ENCODE peak calls at places on chromosomes 12 and 14, in six cellular contexts. D is esophagus muscularis mucosa, U is endothelial cell, M is endodermal cell, H is RWPE1, L is neural crest cell. W is an unnamed sample.

GRCh38 chr14:90820958-90821357 is 4.7 kb upstream of the TTC7B start:
- DNase-seq in D (no peak), M (no peak), U (no peak), H (peak), L (no peak), W (no peak)

GRCh38 chr12:66288121-66288520 is 14.2 kb upstream of the HELB start:
- DNase-seq in H (no peak), M (no peak), D (no peak), L (no peak), U (no peak), W (no peak)

GRCh38 chr12:6230321-6231110 is 30.3 kb downstream of the CD9 start:
- DNase-seq in H (no peak), U (no peak), L (peak), D (no peak), M (no peak), W (peak)

GRCh38 chr12:12405882-12406281 is 49.0 kb downstream of the BORCS5 start:
- DNase-seq in U (no peak), D (no peak), M (no peak), L (no peak), H (no peak), W (no peak)

GRCh38 chr12:93894391-93895095 is 217.4 kb downstream of the CRADD start:
- DNase-seq in U (no peak), L (no peak), M (no peak), H (no peak), D (peak), W (peak)

GRCh38 chr12:16384732-16385131 is 37.3 kb downstream of the MGST1 start:
- DNase-seq in L (no peak), D (no peak), M (peak), U (no peak), H (no peak), W (no peak)

GRCh38 chr14:102923201-102923919 is 897 bp downstream of the AMN start:
- DNase-seq in D (no peak), H (no peak), L (no peak), M (no peak), U (no peak), W (no peak)

GRCh38 chr12:27575099-27575779 is 51.2 kb downstream of the PPFIBP1 start:
- DNase-seq in L (no peak), H (no peak), U (no peak), M (no peak), D (no peak), W (no peak)

GRCh38 chr14:94016446-94016976 is 9.6 kb upstream of the OTUB2 start:
- DNase-seq in H (no peak), U (no peak), D (no peak), M (no peak), L (no peak), W (no peak)

GRCh38 chr14:93742761-93743160 is 45.5 kb downstream of the PRIMA1 start:
- DNase-seq in U (no peak), H (no peak), D (no peak), L (no peak), M (no peak), W (no peak)

GRCh38 chr12:99257672-99258071 is 389.9 kb upstream of the GARIN6 start:
- DNase-seq in D (no peak), L (no peak), U (no peak), H (no peak), M (no peak), W (no peak)

GRCh38 chr12:124327362-124328043 is 32.6 kb downstream of the RFLNA start:
- DNase-seq in M (no peak), L (no peak), H (no peak), U (no peak), D (no peak), W (no peak)

GRCh38 chr14:90107789-90108188 is 46.0 kb downstream of the KCNK13 start:
- DNase-seq in H (no peak), U (no peak), D (no peak), L (no peak), M (no peak), W (no peak)

GRCh38 chr12:120356567-120357030 is 12.4 kb downstream of the MSI1 start:
- DNase-seq in L (peak), M (peak), D (no peak), U (peak), H (peak), W (peak)

GRCh38 chr14:46048127-46048526 is 603.5 kb downstream of the RPL10L start:
- DNase-seq in H (peak), D (no peak), U (peak), L (peak), M (peak), W (no peak)

GRCh38 chr12:71129364-71129763 is 28.4 kb downstream of the TSPAN8 start:
- DNase-seq in M (no peak), L (no peak), D (no peak), H (no peak), U (no peak), W (no peak)

GRCh38 chr12:71125949-71126348 is 31.9 kb downstream of the TSPAN8 start:
- DNase-seq in D (no peak), U (no peak), M (no peak), L (no peak), H (no peak), W (no peak)

GRCh38 chr12:71125515-71125914 is 32.3 kb downstream of the TSPAN8 start:
- DNase-seq in M (no peak), H (no peak), U (no peak), D (no peak), L (no peak), W (no peak)

GRCh38 chr12:71128191-71128590 is 29.6 kb downstream of the TSPAN8 start:
- DNase-seq in M (no peak), D (no peak), U (no peak), H (no peak), L (no peak), W (no peak)

GRCh38 chr12:71124833-71125460 is 32.9 kb downstream of the TSPAN8 start:
- DNase-seq in H (no peak), M (no peak), U (no peak), D (no peak), L (no peak), W (no peak)
- TF ChIP-seq CTCF in H (no peak), M (no peak), U (no peak), D (no peak), L (no peak), W (peak)

GRCh38 chr12:49972641-49973360 is at the start of gene AQP6:
- DNase-seq in H (no peak), L (no peak), U (no peak), M (peak), D (no peak), W (no peak)

GRCh38 chr12:49974677-49975369 is 2.1 kb downstream of the AQP6 start:
- DNase-seq in H (no peak), D (no peak), L (no peak), M (peak), U (no peak), W (no peak)

GRCh38 chr12:49973361-49973830 is 649 bp downstream of the AQP6 start:
- DNase-seq in U (no peak), M (no peak), D (no peak), H (no peak), L (no peak), W (no peak)

GRCh38 chr12:49975370-49975761 is 2.6 kb downstream of the AQP6 start:
- DNase-seq in L (no peak), H (no peak), D (no peak), U (no peak), M (peak), W (no peak)

DNA sequence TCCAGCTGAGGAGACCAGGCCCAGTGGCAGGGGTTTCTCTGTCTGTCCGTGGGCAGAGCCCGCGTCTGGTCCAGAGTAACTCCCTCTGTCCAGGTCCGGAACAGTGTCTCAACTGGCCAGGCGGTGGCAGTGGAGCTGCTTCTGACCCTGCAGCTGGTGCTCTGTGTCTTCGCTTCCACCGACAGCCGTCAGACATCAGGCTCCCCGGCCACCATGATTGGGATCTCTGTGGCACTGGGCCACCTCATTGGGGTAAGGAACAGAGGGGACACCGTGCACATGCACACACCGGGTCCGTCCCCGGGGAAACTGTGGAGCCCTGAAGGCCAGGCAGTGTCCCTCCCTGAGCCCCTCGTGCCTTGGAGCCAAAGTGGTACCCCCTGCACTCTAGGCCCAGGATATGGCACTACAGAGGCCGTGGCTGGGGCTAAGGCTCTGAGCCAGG is 1.5 kb downstream of the AQP6 start:
- DNase-seq in U (peak), M (peak), D (no peak), L (peak), H (no peak), W (peak)
- TF ChIP-seq CTCF in U (no peak), M (peak), D (peak), L (peak), H (no peak), W (peak)

GRCh38 chr14:100906420-100906819 is 2.9 kb upstream of the RTL1 start:
- DNase-seq in D (no peak), H (peak), U (peak), M (peak), L (no peak), W (no peak)
- TF ChIP-seq CTCF in D (no peak), H (no peak), U (peak), M (peak), L (peak), W (no peak)

GRCh38 chr12:116532428-116532827 is 26.8 kb upstream of the MAP1LC3B2 start:
- DNase-seq in L (no peak), M (no peak), H (no peak), D (no peak), U (no peak), W (no peak)

GRCh38 chr12:116533343-116534248 is 25.6 kb upstream of the MAP1LC3B2 start:
- DNase-seq in M (peak), L (peak), H (peak), D (no peak), U (peak), W (peak)

GRCh38 chr12:116532986-116533342 is 26.2 kb upstream of the MAP1LC3B2 start:
- DNase-seq in D (no peak), U (no peak), M (no peak), H (no peak), L (no peak), W (no peak)

GRCh38 chr12:116535241-116535640 is 23.9 kb upstream of the MAP1LC3B2 start:
- DNase-seq in D (no peak), H (no peak), L (no peak), U (no peak), M (no peak), W (no peak)

DNA sequence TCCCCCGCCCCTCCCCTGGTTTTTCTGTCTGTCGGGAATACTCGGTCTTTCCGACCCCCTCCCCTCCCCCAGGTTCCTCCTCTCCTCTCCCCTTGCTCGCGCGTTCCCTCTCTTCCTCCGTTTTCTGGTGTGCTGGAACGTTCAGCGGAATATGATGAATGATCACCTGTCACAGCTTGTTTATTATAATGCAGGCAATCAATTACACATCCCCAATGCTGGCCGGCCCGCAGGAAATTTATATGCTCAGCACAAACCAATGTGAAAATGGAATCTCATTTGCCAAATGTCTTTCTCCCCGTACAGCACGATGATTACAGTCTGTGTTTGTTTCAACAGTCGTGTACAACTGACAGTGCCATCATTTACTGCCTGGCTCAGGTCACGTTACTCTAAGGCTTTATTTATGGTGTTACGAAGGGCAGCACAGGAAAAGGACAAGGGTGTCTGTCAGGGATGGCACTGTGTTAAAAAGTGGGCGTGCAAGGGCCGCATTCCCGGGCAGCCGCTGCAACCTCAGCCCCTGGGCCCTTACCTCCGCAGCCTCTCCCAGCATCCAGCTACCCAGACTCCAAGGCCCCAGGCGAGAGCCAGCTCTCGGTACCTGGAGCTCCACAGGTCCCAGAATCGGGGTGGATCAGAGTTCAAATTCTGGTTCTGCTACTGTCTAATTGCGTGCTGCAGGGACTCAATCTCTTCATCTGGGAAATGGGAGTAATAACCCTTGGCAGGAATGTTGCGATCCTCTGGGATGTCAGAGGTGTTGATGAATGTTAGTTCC is 24.6 kb upstream of the MAP1LC3B2 start:
- DNase-seq in M (peak), U (no peak), H (no peak), D (no peak), L (no peak), W (no peak)
- TF ChIP-seq CTCF in M (no peak), U (no peak), H (no peak), D (no peak), L (no peak), W (no peak)